ENCODE peak calls at places on chromosomes 4 and X, in nine cellular contexts. One of them, this sample, is unnamed.

GRCh38 chrX:1182211-1182610 is 30.2 kb downstream of the CRLF2 start:
- DNase-seq in OCI-LY7: no peak
- DNase-seq in GM23338: no peak
- DNase-seq in HCT116: no peak
- DNase-seq in GM23248: no peak
- DNase-seq in SK-N-SH: no peak
- DNase-seq in PC-3: no peak
- DNase-seq in neural progenitor cell: no peak
- DNase-seq in MM.1S: no peak
- DNase-seq in this sample: no peak

GRCh38 chr4:65391814-65392213 is 278.5 kb downstream of the EPHA5 start:
- DNase-seq in OCI-LY7: no peak
- DNase-seq in GM23338: no peak
- DNase-seq in HCT116: no peak
- DNase-seq in GM23248: no peak
- DNase-seq in SK-N-SH: no peak
- DNase-seq in PC-3: no peak
- DNase-seq in neural progenitor cell: no peak
- DNase-seq in MM.1S: no peak
- DNase-seq in this sample: no peak

GRCh38 chr4:130591091-130591490 is 1495.1 kb downstream of the C4orf33 start:
- DNase-seq in OCI-LY7: no peak
- DNase-seq in GM23338: no peak
- DNase-seq in HCT116: no peak
- DNase-seq in GM23248: no peak
- DNase-seq in SK-N-SH: no peak
- DNase-seq in PC-3: no peak
- DNase-seq in neural progenitor cell: no peak
- DNase-seq in MM.1S: no peak
- DNase-seq in this sample: no peak

GRCh38 chrX:387729-388128 is 1.0 kb upstream of the PPP2R3B start:
- DNase-seq in OCI-LY7: no peak
- DNase-seq in GM23338: no peak
- DNase-seq in HCT116: no peak
- DNase-seq in GM23248: no peak
- DNase-seq in SK-N-SH: no peak
- DNase-seq in PC-3: no peak
- DNase-seq in neural progenitor cell: no peak
- DNase-seq in MM.1S: no peak
- DNase-seq in this sample: no peak

GRCh38 chr4:38782452-38783108 is at the start of gene TLR10:
- DNase-seq in OCI-LY7: peak; percentile 95
- DNase-seq in GM23338: peak; percentile 83
- DNase-seq in HCT116: peak; percentile 34
- DNase-seq in GM23248: peak; percentile 69
- DNase-seq in SK-N-SH: peak; percentile 53
- DNase-seq in PC-3: peak; percentile 41
- DNase-seq in neural progenitor cell: peak; percentile 77
- DNase-seq in MM.1S: peak; percentile 71
- DNase-seq in this sample: peak; percentile 75

GRCh38 chr4:14867847-14868246 is 134.4 kb upstream of the CPEB2 start:
- DNase-seq in OCI-LY7: no peak
- DNase-seq in GM23338: no peak
- DNase-seq in HCT116: no peak
- DNase-seq in GM23248: no peak
- DNase-seq in SK-N-SH: no peak
- DNase-seq in PC-3: no peak
- DNase-seq in neural progenitor cell: peak; percentile 89
- DNase-seq in MM.1S: no peak
- DNase-seq in this sample: no peak

GRCh38 chr4:147117400-147117799 is 171.7 kb upstream of the TTC29 start:
- DNase-seq in OCI-LY7: no peak
- DNase-seq in GM23338: no peak
- DNase-seq in HCT116: no peak
- DNase-seq in GM23248: no peak
- DNase-seq in SK-N-SH: no peak
- DNase-seq in PC-3: no peak
- DNase-seq in neural progenitor cell: no peak
- DNase-seq in MM.1S: no peak
- DNase-seq in this sample: peak; percentile 48

GRCh38 chr4:6474053-6474568 is 1.7 kb upstream of the PPP2R2C start:
- DNase-seq in OCI-LY7: no peak
- DNase-seq in GM23338: peak; percentile 68
- DNase-seq in HCT116: no peak
- DNase-seq in GM23248: no peak
- DNase-seq in SK-N-SH: peak; percentile 60
- DNase-seq in PC-3: no peak
- DNase-seq in neural progenitor cell: peak; percentile 37
- DNase-seq in MM.1S: no peak
- DNase-seq in this sample: no peak

DNA sequence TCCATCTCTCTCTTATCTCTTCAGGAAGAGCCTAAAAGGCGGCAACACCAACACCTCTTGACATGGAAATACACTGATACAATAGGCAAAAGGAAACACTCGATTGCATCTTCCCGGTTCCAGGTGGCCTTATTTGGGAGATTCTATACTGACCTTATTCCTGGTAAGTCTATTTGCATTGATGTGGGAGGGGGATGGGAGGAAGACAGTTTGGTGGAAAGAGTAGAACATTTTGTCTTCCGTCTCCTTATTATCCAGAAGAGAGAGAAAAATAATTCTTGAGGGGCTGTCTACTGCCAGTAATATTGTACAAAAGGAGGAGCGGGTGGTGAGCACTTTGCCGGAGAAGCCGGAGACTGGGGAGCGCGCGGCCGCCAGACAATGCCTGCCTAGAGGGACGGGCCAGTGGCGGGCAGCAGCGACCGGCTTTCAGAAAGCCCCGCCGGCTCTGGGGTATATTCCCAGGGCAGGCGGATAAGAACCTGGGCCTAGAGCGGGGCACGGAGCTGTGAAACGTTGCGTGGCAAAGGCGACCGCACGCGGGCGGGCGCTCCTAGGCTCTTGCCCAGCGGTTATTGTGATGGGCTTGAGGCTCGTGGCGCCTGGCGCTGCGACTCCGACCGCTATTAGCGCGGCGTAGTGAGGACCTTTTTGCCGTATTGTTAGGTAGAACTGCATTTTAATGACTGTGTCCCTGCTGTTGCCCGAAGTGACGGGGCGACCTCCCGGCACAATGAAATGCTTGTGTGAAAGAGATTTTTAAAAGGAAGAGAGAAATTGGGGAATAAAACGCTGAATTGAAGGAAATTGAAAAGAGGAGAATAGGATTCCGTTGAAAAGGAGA is 520 bp downstream of the PRDM8 start:
- DNase-seq in OCI-LY7: no peak
- DNase-seq in GM23338: peak; percentile 71
- DNase-seq in HCT116: no peak
- DNase-seq in GM23248: peak; percentile 74
- DNase-seq in SK-N-SH: peak; percentile 83
- DNase-seq in PC-3: no peak
- DNase-seq in neural progenitor cell: peak; percentile 81
- DNase-seq in MM.1S: no peak
- DNase-seq in this sample: no peak
- H3K4me3 ChIP-seq in OCI-LY7: no peak overlapping the region
- H3K4me3 ChIP-seq in GM23338: peak overlapping the region; percentile 49
- H3K4me3 ChIP-seq in HCT116: no peak overlapping the region
- H3K4me3 ChIP-seq in GM23248: peak overlapping the region; percentile 77
- H3K4me3 ChIP-seq in SK-N-SH: peak overlapping the region; percentile 70
- H3K4me3 ChIP-seq in PC-3: peak overlapping the region; percentile 46
- H3K4me3 ChIP-seq in neural progenitor cell: peak overlapping the region; percentile 43
- H3K4me3 ChIP-seq in MM.1S: no peak overlapping the region
- H3K4me3 ChIP-seq in this sample: no peak overlapping the region

GRCh38 chr4:142549248-142549647 is 296.9 kb downstream of the INPP4B start:
- DNase-seq in OCI-LY7: no peak
- DNase-seq in GM23338: no peak
- DNase-seq in HCT116: no peak
- DNase-seq in GM23248: no peak
- DNase-seq in SK-N-SH: no peak
- DNase-seq in PC-3: peak; percentile 68
- DNase-seq in neural progenitor cell: no peak
- DNase-seq in MM.1S: no peak
- DNase-seq in this sample: no peak

GRCh38 chr4:142554412-142554811 is 291.7 kb downstream of the INPP4B start:
- DNase-seq in OCI-LY7: no peak
- DNase-seq in GM23338: no peak
- DNase-seq in HCT116: no peak
- DNase-seq in GM23248: no peak
- DNase-seq in SK-N-SH: no peak
- DNase-seq in PC-3: no peak
- DNase-seq in neural progenitor cell: no peak
- DNase-seq in MM.1S: no peak
- DNase-seq in this sample: no peak

GRCh38 chr4:142549726-142550463 is 296.2 kb downstream of the INPP4B start:
- DNase-seq in OCI-LY7: no peak
- DNase-seq in GM23338: no peak
- DNase-seq in HCT116: peak; percentile 97
- DNase-seq in GM23248: peak; percentile 91
- DNase-seq in SK-N-SH: no peak
- DNase-seq in PC-3: peak; percentile 96
- DNase-seq in neural progenitor cell: no peak
- DNase-seq in MM.1S: no peak
- DNase-seq in this sample: peak; percentile 37

GRCh38 chr4:142550955-142551354 is 295.1 kb downstream of the INPP4B start:
- DNase-seq in OCI-LY7: no peak
- DNase-seq in GM23338: no peak
- DNase-seq in HCT116: peak; percentile 12
- DNase-seq in GM23248: peak; percentile 18
- DNase-seq in SK-N-SH: no peak
- DNase-seq in PC-3: peak; percentile 37
- DNase-seq in neural progenitor cell: no peak
- DNase-seq in MM.1S: no peak
- DNase-seq in this sample: no peak

GRCh38 chr4:142551513-142552280 is 294.4 kb downstream of the INPP4B start:
- DNase-seq in OCI-LY7: no peak
- DNase-seq in GM23338: no peak
- DNase-seq in HCT116: no peak
- DNase-seq in GM23248: no peak
- DNase-seq in SK-N-SH: no peak
- DNase-seq in PC-3: no peak
- DNase-seq in neural progenitor cell: no peak
- DNase-seq in MM.1S: no peak
- DNase-seq in this sample: no peak
- TF ChIP-seq EZH2phosphoT487 in OCI-LY7: no peak
- TF ChIP-seq EZH2phosphoT487 in GM23338: no peak
- TF ChIP-seq EZH2phosphoT487 in HCT116: no peak
- TF ChIP-seq EZH2phosphoT487 in GM23248: no peak
- TF ChIP-seq EZH2phosphoT487 in SK-N-SH: no peak
- TF ChIP-seq EZH2phosphoT487 in PC-3: no peak
- TF ChIP-seq EZH2phosphoT487 in neural progenitor cell: no peak
- TF ChIP-seq EZH2phosphoT487 in MM.1S: no peak
- TF ChIP-seq EZH2phosphoT487 in this sample: no peak

DNA sequence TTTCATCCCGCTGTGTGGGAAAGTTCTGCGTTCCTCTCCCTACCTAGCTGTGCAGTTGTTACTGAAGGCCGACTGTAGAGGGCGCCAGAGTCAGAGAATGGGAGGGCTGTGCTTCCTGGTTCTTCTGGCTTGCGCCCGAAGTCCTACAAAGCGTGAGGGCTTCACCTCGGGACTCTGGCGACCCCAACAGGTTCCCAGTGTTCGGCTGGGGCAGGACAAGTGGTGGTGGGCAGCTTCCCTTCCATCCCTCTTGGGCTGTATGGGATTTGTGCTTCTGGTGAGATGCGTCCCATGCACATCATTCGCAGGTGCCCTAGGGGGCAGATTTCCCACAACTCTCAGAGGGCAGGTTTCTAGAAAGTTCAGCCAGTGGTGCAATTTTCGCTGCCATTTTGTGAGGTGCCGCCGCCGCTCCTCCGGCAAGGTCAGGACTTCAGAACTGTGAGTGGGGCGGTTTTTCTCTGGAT is 27.3 kb downstream of the CT45A3 start:
- DNase-seq in OCI-LY7: peak; percentile 5
- DNase-seq in GM23338: peak; percentile 78
- DNase-seq in HCT116: peak; percentile 6
- DNase-seq in GM23248: peak; percentile 12
- DNase-seq in SK-N-SH: peak; percentile 46
- DNase-seq in PC-3: peak; percentile 54
- DNase-seq in neural progenitor cell: peak; percentile 5
- DNase-seq in MM.1S: peak; percentile 64
- DNase-seq in this sample: no peak
- H3K4me3 ChIP-seq in OCI-LY7: no peak overlapping the region
- H3K4me3 ChIP-seq in GM23338: no peak overlapping the region
- H3K4me3 ChIP-seq in HCT116: no peak overlapping the region
- H3K4me3 ChIP-seq in GM23248: no peak overlapping the region
- H3K4me3 ChIP-seq in SK-N-SH: peak overlapping the region; percentile 16
- H3K4me3 ChIP-seq in PC-3: no peak overlapping the region
- H3K4me3 ChIP-seq in neural progenitor cell: no peak overlapping the region
- H3K4me3 ChIP-seq in MM.1S: peak overlapping the region; percentile 57
- H3K4me3 ChIP-seq in this sample: no peak overlapping the region

GRCh38 chr4:37243722-37244582 is 591 bp upstream of the NWD2 start:
- DNase-seq in OCI-LY7: no peak
- DNase-seq in GM23338: peak; percentile 83
- DNase-seq in HCT116: no peak
- DNase-seq in GM23248: no peak
- DNase-seq in SK-N-SH: peak; percentile 25
- DNase-seq in PC-3: no peak
- DNase-seq in neural progenitor cell: peak; percentile 75
- DNase-seq in MM.1S: no peak
- DNase-seq in this sample: peak; percentile 22
- TF ChIP-seq EZH2phosphoT487 in OCI-LY7: no peak
- TF ChIP-seq EZH2phosphoT487 in GM23338: no peak
- TF ChIP-seq EZH2phosphoT487 in HCT116: no peak
- TF ChIP-seq EZH2phosphoT487 in GM23248: no peak
- TF ChIP-seq EZH2phosphoT487 in SK-N-SH: no peak
- TF ChIP-seq EZH2phosphoT487 in PC-3: no peak
- TF ChIP-seq EZH2phosphoT487 in neural progenitor cell: peak; percentile 89
- TF ChIP-seq EZH2phosphoT487 in MM.1S: no peak
- TF ChIP-seq EZH2phosphoT487 in this sample: no peak